ENCODE peak calls at places on chromosomes 13 and 19, in four cellular contexts. One of them, this sample, is unnamed.

GRCh38 chr19:43812259-43812658 is 10.0 kb upstream of the LYPD5 start:
- DNase-seq in amygdala: no peak
- DNase-seq in mucosa of gallbladder: no peak
- DNase-seq in T-helper 2 cell treated with Interferon-gamma antibody and Interleukin-4, amounts not matched to agents 5 μg/mL and 100 μg/mL, for 36 hours: no peak
- DNase-seq in this sample: no peak

GRCh38 chr13:99658266-99658991 is 157.2 kb downstream of the TM9SF2 start:
- DNase-seq in amygdala: no peak
- DNase-seq in T-helper 2 cell treated with Interferon-gamma antibody and Interleukin-4, amounts not matched to agents 5 μg/mL and 100 μg/mL, for 36 hours: peak
- DNase-seq in mucosa of gallbladder: peak
- DNase-seq in this sample: peak

GRCh38 chr19:33048806-33049676 is 15.6 kb downstream of the RHPN2 start:
- DNase-seq in amygdala: no peak
- DNase-seq in mucosa of gallbladder: no peak
- DNase-seq in T-helper 2 cell treated with Interferon-gamma antibody and Interleukin-4, amounts not matched to agents 5 μg/mL and 100 μg/mL, for 36 hours: no peak
- DNase-seq in this sample: no peak

GRCh38 chr13:98547455-98547854 is 29.5 kb downstream of the STK24 start:
- DNase-seq in T-helper 2 cell treated with Interferon-gamma antibody and Interleukin-4, amounts not matched to agents 5 μg/mL and 100 μg/mL, for 36 hours: no peak
- DNase-seq in amygdala: no peak
- DNase-seq in mucosa of gallbladder: no peak
- DNase-seq in this sample: no peak

GRCh38 chr13:72185756-72186155 is 318.8 kb upstream of the DACH1 start:
- DNase-seq in amygdala: no peak
- DNase-seq in mucosa of gallbladder: no peak
- DNase-seq in T-helper 2 cell treated with Interferon-gamma antibody and Interleukin-4, amounts not matched to agents 5 μg/mL and 100 μg/mL, for 36 hours: no peak
- DNase-seq in this sample: no peak

GRCh38 chr19:43469160-43469480 is 3.7 kb upstream of the LYPD3 start:
- DNase-seq in mucosa of gallbladder: no peak
- DNase-seq in T-helper 2 cell treated with Interferon-gamma antibody and Interleukin-4, amounts not matched to agents 5 μg/mL and 100 μg/mL, for 36 hours: no peak
- DNase-seq in amygdala: no peak
- DNase-seq in this sample: no peak

GRCh38 chr19:19051478-19052213 is 12.1 kb upstream of the SLC25A42 start:
- DNase-seq in mucosa of gallbladder: no peak
- DNase-seq in T-helper 2 cell treated with Interferon-gamma antibody and Interleukin-4, amounts not matched to agents 5 μg/mL and 100 μg/mL, for 36 hours: no peak
- DNase-seq in amygdala: no peak
- DNase-seq in this sample: no peak

GRCh38 chr13:52405767-52406494 is at the start of gene THSD1:
- DNase-seq in mucosa of gallbladder: peak
- DNase-seq in T-helper 2 cell treated with Interferon-gamma antibody and Interleukin-4, amounts not matched to agents 5 μg/mL and 100 μg/mL, for 36 hours: no peak
- DNase-seq in amygdala: no peak
- DNase-seq in this sample: peak

GRCh38 chr13:73767191-73767741 is 366.9 kb downstream of the KLF12 start:
- DNase-seq in mucosa of gallbladder: no peak
- DNase-seq in T-helper 2 cell treated with Interferon-gamma antibody and Interleukin-4, amounts not matched to agents 5 μg/mL and 100 μg/mL, for 36 hours: no peak
- DNase-seq in amygdala: no peak
- DNase-seq in this sample: no peak

GRCh38 chr13:67224148-67224846 is 5.8 kb downstream of the PCDH9 start:
- DNase-seq in mucosa of gallbladder: peak
- DNase-seq in T-helper 2 cell treated with Interferon-gamma antibody and Interleukin-4, amounts not matched to agents 5 μg/mL and 100 μg/mL, for 36 hours: no peak
- DNase-seq in amygdala: peak
- DNase-seq in this sample: no peak

GRCh38 chr13:27662738-27663470 is 41.2 kb downstream of the POLR1D start:
- DNase-seq in T-helper 2 cell treated with Interferon-gamma antibody and Interleukin-4, amounts not matched to agents 5 μg/mL and 100 μg/mL, for 36 hours: no peak
- DNase-seq in amygdala: no peak
- DNase-seq in mucosa of gallbladder: no peak
- DNase-seq in this sample: no peak

GRCh38 chr19:19732579-19733501 is at the start of gene ZNF14:
- DNase-seq in amygdala: peak
- DNase-seq in T-helper 2 cell treated with Interferon-gamma antibody and Interleukin-4, amounts not matched to agents 5 μg/mL and 100 μg/mL, for 36 hours: peak
- DNase-seq in mucosa of gallbladder: peak
- DNase-seq in this sample: peak

GRCh38 chr13:22837980-22838615 is 342.7 kb upstream of the SGCG start:
- DNase-seq in mucosa of gallbladder: no peak
- DNase-seq in amygdala: no peak
- DNase-seq in T-helper 2 cell treated with Interferon-gamma antibody and Interleukin-4, amounts not matched to agents 5 μg/mL and 100 μg/mL, for 36 hours: no peak
- DNase-seq in this sample: no peak

GRCh38 chr19:41159861-41160260 is 33.2 kb upstream of the CYP2S1 start:
- DNase-seq in T-helper 2 cell treated with Interferon-gamma antibody and Interleukin-4, amounts not matched to agents 5 μg/mL and 100 μg/mL, for 36 hours: no peak
- DNase-seq in mucosa of gallbladder: no peak
- DNase-seq in amygdala: no peak
- DNase-seq in this sample: no peak

GRCh38 chr19:21052902-21053301 is 29.1 kb upstream of the ZNF714 start:
- DNase-seq in T-helper 2 cell treated with Interferon-gamma antibody and Interleukin-4, amounts not matched to agents 5 μg/mL and 100 μg/mL, for 36 hours: no peak
- DNase-seq in mucosa of gallbladder: no peak
- DNase-seq in amygdala: no peak
- DNase-seq in this sample: no peak

GRCh38 chr13:42405665-42406390 is 133.9 kb downstream of the AKAP11 start:
- DNase-seq in amygdala: no peak
- DNase-seq in T-helper 2 cell treated with Interferon-gamma antibody and Interleukin-4, amounts not matched to agents 5 μg/mL and 100 μg/mL, for 36 hours: peak
- DNase-seq in mucosa of gallbladder: no peak
- DNase-seq in this sample: peak

GRCh38 chr19:29596885-29597525 is 9.1 kb upstream of the POP4 start:
- DNase-seq in T-helper 2 cell treated with Interferon-gamma antibody and Interleukin-4, amounts not matched to agents 5 μg/mL and 100 μg/mL, for 36 hours: no peak
- DNase-seq in amygdala: no peak
- DNase-seq in mucosa of gallbladder: no peak
- DNase-seq in this sample: no peak

GRCh38 chr19:2567580-2567979 is 91.7 kb downstream of the GADD45B start:
- DNase-seq in mucosa of gallbladder: peak
- DNase-seq in T-helper 2 cell treated with Interferon-gamma antibody and Interleukin-4, amounts not matched to agents 5 μg/mL and 100 μg/mL, for 36 hours: no peak
- DNase-seq in amygdala: no peak
- DNase-seq in this sample: no peak

GRCh38 chr13:100550433-100550832 is 38.2 kb downstream of the GGACT start:
- DNase-seq in T-helper 2 cell treated with Interferon-gamma antibody and Interleukin-4, amounts not matched to agents 5 μg/mL and 100 μg/mL, for 36 hours: no peak
- DNase-seq in mucosa of gallbladder: peak
- DNase-seq in amygdala: no peak
- DNase-seq in this sample: no peak

GRCh38 chr13:104006625-104007061 is 940.4 kb upstream of the SLC10A2 start:
- DNase-seq in amygdala: no peak
- DNase-seq in T-helper 2 cell treated with Interferon-gamma antibody and Interleukin-4, amounts not matched to agents 5 μg/mL and 100 μg/mL, for 36 hours: no peak
- DNase-seq in mucosa of gallbladder: no peak
- DNase-seq in this sample: no peak

GRCh38 chr13:84962849-84963248 is 836.4 kb downstream of the SLITRK6 start:
- DNase-seq in T-helper 2 cell treated with Interferon-gamma antibody and Interleukin-4, amounts not matched to agents 5 μg/mL and 100 μg/mL, for 36 hours: no peak
- DNase-seq in amygdala: no peak
- DNase-seq in mucosa of gallbladder: no peak
- DNase-seq in this sample: no peak

GRCh38 chr13:112253631-112254030 is 122.5 kb upstream of the SPACA7 start:
- DNase-seq in mucosa of gallbladder: no peak
- DNase-seq in amygdala: no peak
- DNase-seq in T-helper 2 cell treated with Interferon-gamma antibody and Interleukin-4, amounts not matched to agents 5 μg/mL and 100 μg/mL, for 36 hours: no peak
- DNase-seq in this sample: no peak

GRCh38 chr13:40389081-40389641 is 277.3 kb downstream of the FOXO1 start:
- DNase-seq in T-helper 2 cell treated with Interferon-gamma antibody and Interleukin-4, amounts not matched to agents 5 μg/mL and 100 μg/mL, for 36 hours: peak
- DNase-seq in mucosa of gallbladder: no peak
- DNase-seq in amygdala: no peak
- DNase-seq in this sample: peak

GRCh38 chr13:50393641-50394040 is 378.4 kb downstream of the KCNRG start:
- DNase-seq in T-helper 2 cell treated with Interferon-gamma antibody and Interleukin-4, amounts not matched to agents 5 μg/mL and 100 μg/mL, for 36 hours: no peak
- DNase-seq in mucosa of gallbladder: no peak
- DNase-seq in amygdala: no peak
- DNase-seq in this sample: no peak

GRCh38 chr19:34644991-34645461 is 31.9 kb downstream of the SCGB2B2 start:
- DNase-seq in mucosa of gallbladder: no peak
- DNase-seq in T-helper 2 cell treated with Interferon-gamma antibody and Interleukin-4, amounts not matched to agents 5 μg/mL and 100 μg/mL, for 36 hours: no peak
- DNase-seq in amygdala: no peak
- DNase-seq in this sample: no peak

GRCh38 chr19:850221-850978 is 1.7 kb upstream of the ELANE start:
- DNase-seq in T-helper 2 cell treated with Interferon-gamma antibody and Interleukin-4, amounts not matched to agents 5 μg/mL and 100 μg/mL, for 36 hours: no peak
- DNase-seq in amygdala: no peak
- DNase-seq in mucosa of gallbladder: peak
- DNase-seq in this sample: no peak

GRCh38 chr13:24636776-24637175 is 43.4 kb upstream of the ATP12A start:
- DNase-seq in amygdala: no peak
- DNase-seq in mucosa of gallbladder: no peak
- DNase-seq in T-helper 2 cell treated with Interferon-gamma antibody and Interleukin-4, amounts not matched to agents 5 μg/mL and 100 μg/mL, for 36 hours: no peak
- DNase-seq in this sample: no peak

GRCh38 chr19:44824758-44825157 is 15.9 kb downstream of the BCAM start:
- DNase-seq in mucosa of gallbladder: no peak
- DNase-seq in amygdala: no peak
- DNase-seq in T-helper 2 cell treated with Interferon-gamma antibody and Interleukin-4, amounts not matched to agents 5 μg/mL and 100 μg/mL, for 36 hours: no peak
- DNase-seq in this sample: no peak

GRCh38 chr13:22040810-22041364 is 370.0 kb downstream of the FGF9 start:
- DNase-seq in mucosa of gallbladder: no peak
- DNase-seq in T-helper 2 cell treated with Interferon-gamma antibody and Interleukin-4, amounts not matched to agents 5 μg/mL and 100 μg/mL, for 36 hours: no peak
- DNase-seq in amygdala: no peak
- DNase-seq in this sample: no peak

GRCh38 chr19:53294786-53295441 is 27.4 kb upstream of the VN1R4 start:
- DNase-seq in amygdala: no peak
- DNase-seq in mucosa of gallbladder: no peak
- DNase-seq in T-helper 2 cell treated with Interferon-gamma antibody and Interleukin-4, amounts not matched to agents 5 μg/mL and 100 μg/mL, for 36 hours: no peak
- DNase-seq in this sample: no peak

GRCh38 chr19:48403606-48404005 is 10.1 kb downstream of the GRIN2D start:
- DNase-seq in T-helper 2 cell treated with Interferon-gamma antibody and Interleukin-4, amounts not matched to agents 5 μg/mL and 100 μg/mL, for 36 hours: peak
- DNase-seq in mucosa of gallbladder: peak
- DNase-seq in amygdala: no peak
- DNase-seq in this sample: no peak

GRCh38 chr19:38057954-38058690 is 151.1 kb downstream of the SIPA1L3 start:
- DNase-seq in amygdala: no peak
- DNase-seq in mucosa of gallbladder: no peak
- DNase-seq in T-helper 2 cell treated with Interferon-gamma antibody and Interleukin-4, amounts not matched to agents 5 μg/mL and 100 μg/mL, for 36 hours: no peak
- DNase-seq in this sample: no peak

GRCh38 chr13:34913040-34913439 is 29.0 kb upstream of the NBEA start:
- DNase-seq in T-helper 2 cell treated with Interferon-gamma antibody and Interleukin-4, amounts not matched to agents 5 μg/mL and 100 μg/mL, for 36 hours: no peak
- DNase-seq in amygdala: no peak
- DNase-seq in mucosa of gallbladder: no peak
- DNase-seq in this sample: no peak

GRCh38 chr19:1041272-1041834 is 1.4 kb downstream of the ABCA7 start:
- DNase-seq in T-helper 2 cell treated with Interferon-gamma antibody and Interleukin-4, amounts not matched to agents 5 μg/mL and 100 μg/mL, for 36 hours: no peak
- DNase-seq in mucosa of gallbladder: no peak
- DNase-seq in amygdala: no peak
- DNase-seq in this sample: no peak

This sample was measured in GM06990.